ENCODE peak calls at places on chromosomes 4 and X, in four cellular contexts. N is astrocyte of the cerebellum, O is stomach, X is heart right ventricle. U is an unnamed sample.

GRCh38 chr4:128006592-128006991 is 41.4 kb downstream of the ABHD18 start:
- DNase-seq in N (no peak), O (no peak), X (no peak), U (no peak)

GRCh38 chr4:4762909-4763814 is 96.3 kb upstream of the MSX1 start:
- DNase-seq in N (peak), O (no peak), X (no peak), U (no peak)

GRCh38 chrX:132592880-132593279 is 104.0 kb upstream of the MBNL3 start:
- DNase-seq in N (no peak), O (no peak), X (no peak), U (no peak)

GRCh38 chr4:17492058-17492741 is 19.7 kb downstream of the QDPR start:
- DNase-seq in N (no peak), O (no peak), X (no peak), U (no peak)

GRCh38 chrX:68837119-68837518 is 8.3 kb downstream of the EFNB1 start:
- DNase-seq in N (no peak), O (no peak), X (no peak), U (no peak)

GRCh38 chr4:65023877-65024670 is 614.8 kb upstream of the TECRL start:
- DNase-seq in N (no peak), O (no peak), X (no peak), U (no peak)

GRCh38 chr4:108794136-108794535 is 31.3 kb upstream of the ETNPPL start:
- DNase-seq in N (no peak), O (no peak), X (no peak), U (no peak)

GRCh38 chr4:6386091-6386490 is 86.3 kb downstream of the PPP2R2C start:
- DNase-seq in N (no peak), O (no peak), X (no peak), U (no peak)

GRCh38 chrX:119990409-119990994 is 47.0 kb upstream of the NKAP start:
- DNase-seq in N (no peak), O (no peak), X (no peak), U (no peak)

GRCh38 chr4:48909697-48910096 is 3.1 kb upstream of the OCIAD2 start:
- DNase-seq in N (peak), O (peak), X (no peak), U (no peak)

GRCh38 chr4:150713251-150713650 is 131.3 kb downstream of the MAB21L2 start:
- DNase-seq in N (no peak), O (no peak), X (no peak), U (no peak)

GRCh38 chr4:150710770-150711375 is 128.9 kb downstream of the MAB21L2 start:
- DNase-seq in N (no peak), O (no peak), X (no peak), U (no peak)

DNA sequence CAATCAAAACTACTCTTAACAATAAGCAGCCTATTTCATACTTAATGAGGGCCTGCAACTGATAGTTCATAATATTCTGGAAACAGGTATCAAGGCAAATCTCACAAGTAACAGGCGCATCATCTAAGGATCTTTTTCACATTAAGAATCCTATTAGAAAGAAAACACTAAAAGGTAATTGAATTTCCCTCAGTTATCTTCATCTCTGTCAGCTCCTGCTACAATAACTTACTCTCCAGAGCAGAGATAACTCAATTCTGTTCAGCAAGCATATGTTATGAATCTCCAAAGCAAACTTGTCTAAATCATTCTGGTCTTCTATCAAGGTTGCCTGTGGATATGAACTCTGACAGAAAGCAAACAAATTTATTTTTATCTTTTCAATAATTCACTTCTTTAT is 126.1 kb downstream of the MAB21L2 start:
- DNase-seq in N (no peak), O (no peak), X (no peak), U (no peak)
- H3K4me3 ChIP-seq in N (no peak), O (no peak), X (no peak), U (no peak)

GRCh38 chrX:54824722-54825121 is 17.2 kb downstream of the MAGED2 start:
- DNase-seq in N (no peak), O (no peak), X (no peak), U (no peak)
- TF ChIP-seq CTCF in N (no peak), O (no peak), X (no peak), U (no peak)

GRCh38 chr4:56410247-56410646 is 23.0 kb upstream of the AASDH start:
- DNase-seq in N (peak), O (peak), X (peak), U (peak)
- H3K4me3 ChIP-seq in N (peak), O (peak), X (peak), U (peak)

DNA sequence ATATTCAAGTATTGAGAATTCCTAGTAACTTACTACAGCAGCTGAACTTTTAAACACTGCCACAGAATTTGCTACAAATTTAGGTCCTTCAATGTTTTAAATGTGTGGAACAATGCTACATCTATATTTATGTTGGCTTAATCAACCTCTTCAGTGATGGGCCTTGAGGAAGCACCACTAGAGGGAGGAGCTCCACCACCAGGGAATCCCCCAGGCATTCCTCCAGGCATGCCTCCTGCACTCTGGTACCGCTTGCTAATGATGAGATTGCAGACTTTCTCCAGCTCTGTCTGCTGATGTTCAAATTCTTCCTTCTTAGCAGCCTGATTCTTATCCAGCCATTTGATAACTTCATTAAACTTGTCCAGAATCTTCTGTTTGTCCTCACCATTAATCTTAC is 190.8 kb downstream of the HTR2C start:
- DNase-seq in N (no peak), O (no peak), X (no peak), U (no peak)
- TF ChIP-seq CTCF in N (no peak), O (no peak), X (no peak), U (no peak)